ENCODE peak calls at places on chromosomes 16 and 17, in five cellular contexts. One of them, this sample, is unnamed.

GRCh38 chr16:12208341-12209035 is 232.0 kb downstream of the SNX29 start:
- DNase-seq in esophagus muscularis mucosa: no peak
- DNase-seq in left ventricle myocardium inferior: no peak
- DNase-seq in right lobe of liver: no peak
- DNase-seq in fibroblast of lung: no peak
- DNase-seq in this sample: no peak

GRCh38 chr16:15440852-15441251 is 6.5 kb downstream of the BMERB1 start:
- DNase-seq in fibroblast of lung: peak; percentile 29
- DNase-seq in esophagus muscularis mucosa: no peak
- DNase-seq in right lobe of liver: no peak
- DNase-seq in left ventricle myocardium inferior: no peak
- DNase-seq in this sample: no peak

GRCh38 chr17:76107507-76107906 is 3.9 kb upstream of the EXOC7 start:
- DNase-seq in esophagus muscularis mucosa: no peak
- DNase-seq in fibroblast of lung: peak; percentile 15
- DNase-seq in left ventricle myocardium inferior: no peak
- DNase-seq in right lobe of liver: no peak
- DNase-seq in this sample: no peak

GRCh38 chr16:67435758-67436164 is 4.8 kb downstream of the HSD11B2 start:
- DNase-seq in left ventricle myocardium inferior: no peak
- DNase-seq in fibroblast of lung: no peak
- DNase-seq in right lobe of liver: no peak
- DNase-seq in esophagus muscularis mucosa: no peak
- DNase-seq in this sample: no peak

GRCh38 chr16:51881731-51882130 is 665.2 kb downstream of the TOX3 start:
- DNase-seq in fibroblast of lung: peak; percentile 75
- DNase-seq in esophagus muscularis mucosa: no peak
- DNase-seq in right lobe of liver: no peak
- DNase-seq in left ventricle myocardium inferior: no peak
- DNase-seq in this sample: no peak

GRCh38 chr17:21201874-21202273 is 12.1 kb downstream of the TMEM11 start:
- DNase-seq in right lobe of liver: no peak
- DNase-seq in esophagus muscularis mucosa: no peak
- DNase-seq in fibroblast of lung: no peak
- DNase-seq in left ventricle myocardium inferior: no peak
- DNase-seq in this sample: no peak

GRCh38 chr16:35208001-35208935 is 1748.9 kb downstream of the TP53TG3F start:
- DNase-seq in esophagus muscularis mucosa: peak; percentile 68
- DNase-seq in left ventricle myocardium inferior: no peak
- DNase-seq in fibroblast of lung: no peak
- DNase-seq in right lobe of liver: no peak
- DNase-seq in this sample: no peak

GRCh38 chr16:51154271-51155171 is 3.5 kb upstream of the SALL1 start:
- DNase-seq in fibroblast of lung: no peak
- DNase-seq in esophagus muscularis mucosa: no peak
- DNase-seq in left ventricle myocardium inferior: no peak
- DNase-seq in right lobe of liver: peak; percentile 70
- DNase-seq in this sample: no peak

GRCh38 chr17:77178586-77178985 is 37.8 kb downstream of the SEC14L1 start:
- DNase-seq in esophagus muscularis mucosa: no peak
- DNase-seq in right lobe of liver: no peak
- DNase-seq in fibroblast of lung: no peak
- DNase-seq in left ventricle myocardium inferior: no peak
- DNase-seq in this sample: no peak

GRCh38 chr16:440627-441026 is 15.2 kb downstream of the RAB11FIP3 start:
- DNase-seq in left ventricle myocardium inferior: no peak
- DNase-seq in right lobe of liver: no peak
- DNase-seq in fibroblast of lung: no peak
- DNase-seq in esophagus muscularis mucosa: no peak
- DNase-seq in this sample: no peak

GRCh38 chr17:28494445-28495188 is 11.5 kb upstream of the FOXN1 start:
- DNase-seq in right lobe of liver: peak; percentile 79
- DNase-seq in fibroblast of lung: peak; percentile 61
- DNase-seq in left ventricle myocardium inferior: peak; percentile 66
- DNase-seq in esophagus muscularis mucosa: peak; percentile 94
- DNase-seq in this sample: no peak

GRCh38 chr17:49494399-49494798 is 694 bp upstream of the NGFR start:
- DNase-seq in right lobe of liver: no peak
- DNase-seq in fibroblast of lung: no peak
- DNase-seq in left ventricle myocardium inferior: no peak
- DNase-seq in esophagus muscularis mucosa: no peak
- DNase-seq in this sample: no peak

GRCh38 chr17:69335018-69335417 is 8.1 kb upstream of the ABCA5 start:
- DNase-seq in right lobe of liver: no peak
- DNase-seq in fibroblast of lung: peak; percentile 78
- DNase-seq in esophagus muscularis mucosa: no peak
- DNase-seq in left ventricle myocardium inferior: no peak
- DNase-seq in this sample: no peak

GRCh38 chr17:29091591-29092291 is 48.8 kb downstream of the PIPOX start:
- DNase-seq in left ventricle myocardium inferior: no peak
- DNase-seq in right lobe of liver: no peak
- DNase-seq in fibroblast of lung: no peak
- DNase-seq in esophagus muscularis mucosa: no peak
- DNase-seq in this sample: no peak

GRCh38 chr17:16001498-16001897 is 1.9 kb downstream of the TTC19 start:
- DNase-seq in left ventricle myocardium inferior: no peak
- DNase-seq in esophagus muscularis mucosa: no peak
- DNase-seq in right lobe of liver: no peak
- DNase-seq in fibroblast of lung: no peak
- DNase-seq in this sample: no peak

GRCh38 chr16:72517154-72517553 is 345.2 kb upstream of the PMFBP1 start:
- DNase-seq in right lobe of liver: no peak
- DNase-seq in esophagus muscularis mucosa: no peak
- DNase-seq in left ventricle myocardium inferior: no peak
- DNase-seq in fibroblast of lung: no peak
- DNase-seq in this sample: no peak

GRCh38 chr16:72523087-72523486 is 351.1 kb upstream of the PMFBP1 start:
- DNase-seq in esophagus muscularis mucosa: no peak
- DNase-seq in fibroblast of lung: no peak
- DNase-seq in right lobe of liver: no peak
- DNase-seq in left ventricle myocardium inferior: no peak
- DNase-seq in this sample: no peak
- H3K36me3 ChIP-seq in esophagus muscularis mucosa: no peaks in the 10 kb centered on the region
- H3K36me3 ChIP-seq in fibroblast of lung: no peaks in the 10 kb centered on the region
- H3K36me3 ChIP-seq in right lobe of liver: no peaks in the 10 kb centered on the region
- H3K36me3 ChIP-seq in left ventricle myocardium inferior: no peaks in the 10 kb centered on the region
- H3K36me3 ChIP-seq in this sample: no peaks in the 10 kb centered on the region

GRCh38 chr16:2784536-2785100 is 2.7 kb downstream of the PRSS33 start:
- DNase-seq in esophagus muscularis mucosa: no peak
- DNase-seq in left ventricle myocardium inferior: no peak
- DNase-seq in fibroblast of lung: no peak
- DNase-seq in right lobe of liver: peak; percentile 41
- DNase-seq in this sample: no peak
- H3K4me3 ChIP-seq in esophagus muscularis mucosa: peak overlapping the region; percentile 45
- H3K4me3 ChIP-seq in left ventricle myocardium inferior: peak overlapping the region; percentile 57
- H3K4me3 ChIP-seq in fibroblast of lung: no peak overlapping the region
- H3K4me3 ChIP-seq in right lobe of liver: no peak overlapping the region
- H3K4me3 ChIP-seq in this sample: no peak overlapping the region

GRCh38 chr17:784143-784542 is 2.0 kb downstream of the MRM3 start:
- DNase-seq in fibroblast of lung: no peak
- DNase-seq in esophagus muscularis mucosa: no peak
- DNase-seq in right lobe of liver: no peak
- DNase-seq in left ventricle myocardium inferior: no peak
- DNase-seq in this sample: no peak
- H3K36me3 ChIP-seq in fibroblast of lung: peaks cover 9% of the 10 kb centered on the region
- H3K36me3 ChIP-seq in esophagus muscularis mucosa: peaks cover 17% of the 10 kb centered on the region
- H3K36me3 ChIP-seq in right lobe of liver: peaks cover 15% of the 10 kb centered on the region
- H3K36me3 ChIP-seq in left ventricle myocardium inferior: peaks cover 33% of the 10 kb centered on the region
- H3K36me3 ChIP-seq in this sample: no peaks in the 10 kb centered on the region

GRCh38 chr16:74201561-74201960 is 95.1 kb upstream of the PSMD7 start:
- DNase-seq in fibroblast of lung: no peak
- DNase-seq in left ventricle myocardium inferior: no peak
- DNase-seq in esophagus muscularis mucosa: peak; percentile 1
- DNase-seq in right lobe of liver: no peak
- DNase-seq in this sample: no peak
- H3K4me3 ChIP-seq in fibroblast of lung: no peak overlapping the region
- H3K4me3 ChIP-seq in left ventricle myocardium inferior: no peak overlapping the region
- H3K4me3 ChIP-seq in esophagus muscularis mucosa: no peak overlapping the region
- H3K4me3 ChIP-seq in right lobe of liver: no peak overlapping the region
- H3K4me3 ChIP-seq in this sample: no peak overlapping the region

GRCh38 chr17:50807675-50808074 is 27.7 kb upstream of the WFIKKN2 start:
- DNase-seq in esophagus muscularis mucosa: no peak
- DNase-seq in left ventricle myocardium inferior: no peak
- DNase-seq in right lobe of liver: peak; percentile 90
- DNase-seq in fibroblast of lung: no peak
- DNase-seq in this sample: no peak
- H3K36me3 ChIP-seq in esophagus muscularis mucosa: no peaks in the 10 kb centered on the region
- H3K36me3 ChIP-seq in left ventricle myocardium inferior: no peaks in the 10 kb centered on the region
- H3K36me3 ChIP-seq in right lobe of liver: no peaks in the 10 kb centered on the region
- H3K36me3 ChIP-seq in fibroblast of lung: no peaks in the 10 kb centered on the region
- H3K36me3 ChIP-seq in this sample: no peaks in the 10 kb centered on the region

DNA sequence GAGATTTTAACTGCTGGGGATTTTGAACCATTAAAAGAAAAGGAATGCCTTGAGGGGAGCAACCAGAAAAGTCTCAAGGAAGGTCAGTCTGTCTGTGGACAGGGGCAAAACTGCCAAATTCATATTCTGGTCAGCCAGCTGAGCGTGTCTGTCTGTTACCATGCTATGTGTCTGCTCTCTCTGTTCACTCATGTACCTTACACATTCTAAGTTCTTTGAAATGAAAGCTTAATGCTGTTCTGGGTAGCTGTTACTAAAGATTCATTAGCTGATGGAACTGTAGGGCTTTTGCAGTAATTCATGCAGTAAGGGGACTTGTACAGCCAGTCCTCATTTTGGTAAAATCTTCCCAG is 115.8 kb downstream of the MRTFB start:
- DNase-seq in left ventricle myocardium inferior: no peak
- DNase-seq in esophagus muscularis mucosa: no peak
- DNase-seq in fibroblast of lung: no peak
- DNase-seq in right lobe of liver: no peak
- DNase-seq in this sample: no peak
- H3K4me3 ChIP-seq in left ventricle myocardium inferior: peak overlapping the region; percentile 62
- H3K4me3 ChIP-seq in esophagus muscularis mucosa: peak overlapping the region; percentile 46
- H3K4me3 ChIP-seq in fibroblast of lung: peak overlapping the region; percentile 48
- H3K4me3 ChIP-seq in right lobe of liver: no peak overlapping the region
- H3K4me3 ChIP-seq in this sample: peak overlapping the region; percentile 37

DNA sequence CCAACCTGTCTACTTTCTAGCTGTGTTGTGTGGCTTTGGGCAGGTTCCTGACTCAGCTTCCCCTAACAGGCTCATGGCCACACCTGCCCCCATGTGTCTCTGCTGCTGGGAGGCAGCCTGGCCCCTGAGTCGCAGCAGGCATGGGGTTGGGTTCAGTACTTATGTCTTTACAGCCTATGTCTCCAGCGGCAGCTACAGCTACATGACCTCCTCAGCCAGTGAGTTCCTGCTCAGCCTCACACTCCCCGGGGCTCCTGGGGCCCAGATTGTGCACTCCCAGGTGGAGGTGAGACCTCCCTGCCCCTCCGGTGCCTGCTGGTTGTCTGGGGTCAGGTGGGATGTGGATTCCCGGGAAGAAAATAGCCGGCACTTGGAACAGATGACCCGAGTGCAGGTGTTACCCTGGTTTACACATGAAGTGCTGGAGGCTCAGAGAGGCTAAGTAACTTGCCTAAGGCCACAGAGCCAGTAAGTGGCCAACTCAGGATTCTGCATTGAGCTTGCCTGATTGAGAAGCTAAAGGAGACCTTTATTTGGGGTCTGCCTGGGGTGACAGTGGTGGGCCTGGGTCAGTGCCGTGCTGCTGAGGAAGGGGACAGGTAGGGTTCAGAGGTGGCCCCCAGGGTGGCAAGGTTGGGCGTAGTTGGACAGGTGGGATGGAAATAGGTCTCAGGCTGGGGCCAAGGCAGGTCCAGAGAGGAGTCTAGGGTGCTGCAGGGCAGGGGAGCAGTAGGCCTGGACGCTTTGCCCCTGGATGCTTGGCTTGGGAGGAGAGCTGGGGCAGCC is 15.9 kb downstream of the FCSK start:
- DNase-seq in left ventricle myocardium inferior: no peak
- DNase-seq in fibroblast of lung: no peak
- DNase-seq in esophagus muscularis mucosa: no peak
- DNase-seq in right lobe of liver: peak; percentile 41
- DNase-seq in this sample: no peak
- H3K36me3 ChIP-seq in left ventricle myocardium inferior: peaks cover 61% of the 10 kb centered on the region
- H3K36me3 ChIP-seq in fibroblast of lung: no peaks in the 10 kb centered on the region
- H3K36me3 ChIP-seq in esophagus muscularis mucosa: peaks cover 19% of the 10 kb centered on the region
- H3K36me3 ChIP-seq in right lobe of liver: peaks cover 10% of the 10 kb centered on the region
- H3K36me3 ChIP-seq in this sample: no peaks in the 10 kb centered on the region

DNA sequence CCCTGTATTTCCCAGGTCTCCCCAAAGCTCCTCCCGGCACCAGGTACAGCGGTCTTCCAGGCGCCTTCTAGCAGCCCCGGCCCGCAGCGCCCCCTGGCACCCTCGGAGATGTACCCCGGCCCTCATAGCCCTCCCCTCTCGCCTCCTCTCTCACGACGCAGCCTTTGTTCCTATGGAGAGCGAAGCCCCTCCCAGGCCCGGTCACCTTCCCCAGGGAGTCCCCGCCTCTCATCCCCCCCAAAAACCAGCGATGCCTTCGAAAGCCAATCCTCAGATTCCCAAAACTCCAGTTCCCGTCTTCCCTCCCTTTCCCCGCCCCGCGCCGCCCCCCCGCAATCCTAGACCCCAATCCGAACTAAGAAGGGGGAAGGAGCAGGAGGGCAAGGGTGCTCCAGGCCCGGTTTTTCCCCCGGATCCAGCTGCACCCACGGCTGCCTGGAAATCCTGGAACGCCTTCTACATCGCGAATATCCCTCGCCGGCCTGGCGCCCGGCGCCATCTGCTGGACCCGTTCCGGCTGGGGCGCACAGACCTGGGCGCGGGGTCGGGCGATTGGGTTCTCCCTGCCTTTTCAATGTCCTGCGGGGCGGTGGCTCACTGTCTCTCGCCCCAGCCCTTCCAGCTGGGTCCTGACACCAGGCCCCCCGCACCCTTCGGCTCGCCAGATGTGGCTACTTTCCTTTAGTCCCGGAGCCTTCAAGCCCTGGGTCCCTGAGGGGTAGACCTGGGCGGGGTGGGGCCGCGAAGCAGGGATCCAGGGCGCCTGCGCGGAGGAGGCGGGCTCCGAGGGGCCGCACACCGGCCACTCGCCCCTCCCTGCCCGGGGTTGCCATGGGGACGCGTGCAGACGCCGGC is at the start of gene DNAH2:
- DNase-seq in fibroblast of lung: peak; percentile 91
- DNase-seq in left ventricle myocardium inferior: peak; percentile 69
- DNase-seq in right lobe of liver: peak; percentile 64
- DNase-seq in esophagus muscularis mucosa: no peak
- DNase-seq in this sample: peak; percentile 50
- H3K4me3 ChIP-seq in fibroblast of lung: peak within 1 kb of the TSS; percentile 73
- H3K4me3 ChIP-seq in left ventricle myocardium inferior: peak within 1 kb of the TSS; percentile 78
- H3K4me3 ChIP-seq in right lobe of liver: peak within 1 kb of the TSS; percentile 49
- H3K4me3 ChIP-seq in esophagus muscularis mucosa: peak within 1 kb of the TSS; percentile 56
- H3K4me3 ChIP-seq in this sample: peak within 1 kb of the TSS; percentile 54

GRCh38 chr17:59649886-59650285 is 30.2 kb downstream of the CLTC start:
- DNase-seq in esophagus muscularis mucosa: no peak
- DNase-seq in right lobe of liver: no peak
- DNase-seq in fibroblast of lung: no peak
- DNase-seq in left ventricle myocardium inferior: no peak
- DNase-seq in this sample: no peak

GRCh38 chr17:59651346-59651745 is 31.7 kb downstream of the CLTC start:
- DNase-seq in fibroblast of lung: no peak
- DNase-seq in left ventricle myocardium inferior: no peak
- DNase-seq in esophagus muscularis mucosa: no peak
- DNase-seq in right lobe of liver: no peak
- DNase-seq in this sample: no peak

GRCh38 chr17:59650642-59651041 is 30.9 kb downstream of the CLTC start:
- DNase-seq in esophagus muscularis mucosa: no peak
- DNase-seq in fibroblast of lung: no peak
- DNase-seq in left ventricle myocardium inferior: no peak
- DNase-seq in right lobe of liver: no peak
- DNase-seq in this sample: no peak

GRCh38 chr17:59643159-59643857 is 23.6 kb downstream of the CLTC start:
- DNase-seq in fibroblast of lung: peak; percentile 57
- DNase-seq in right lobe of liver: no peak
- DNase-seq in left ventricle myocardium inferior: no peak
- DNase-seq in esophagus muscularis mucosa: no peak
- DNase-seq in this sample: no peak

GRCh38 chr17:59647288-59647687 is 27.6 kb downstream of the CLTC start:
- DNase-seq in right lobe of liver: no peak
- DNase-seq in esophagus muscularis mucosa: no peak
- DNase-seq in left ventricle myocardium inferior: no peak
- DNase-seq in fibroblast of lung: no peak
- DNase-seq in this sample: no peak
- H3K36me3 ChIP-seq in right lobe of liver: peaks cover 67% of the 10 kb centered on the region
- H3K36me3 ChIP-seq in esophagus muscularis mucosa: peaks cover 8% of the 10 kb centered on the region
- H3K36me3 ChIP-seq in left ventricle myocardium inferior: peaks cover 62% of the 10 kb centered on the region
- H3K36me3 ChIP-seq in fibroblast of lung: peaks cover 12% of the 10 kb centered on the region
- H3K36me3 ChIP-seq in this sample: peaks cover 4% of the 10 kb centered on the region

This sample was measured in kidney epithelial cell.